ENCODE peak calls at places on chromosome 2, in eight cellular contexts. I is glutamatergic neuron, M is progenitor cell of endocrine pancreas, X is A549, T is mesothelial cell of epicardium, A is foreskin fibroblast, W is RWPE1, V is adrenal gland. R is an unnamed sample.

GRCh38 chr2:7007846-7008741 is 90.9 kb downstream of the RNF144A start:
- DNase-seq in W (no peak), I (no peak), X (no peak), M (no peak), A (no peak), V (peak), T (peak), R (no peak)

GRCh38 chr2:64487256-64488049 is 33.5 kb downstream of the LGALSL start:
- DNase-seq in M (no peak), X (no peak), A (no peak), I (no peak), T (no peak), W (no peak), V (no peak), R (no peak)

GRCh38 chr2:120568089-120568974 is 167.3 kb upstream of the GLI2 start:
- DNase-seq in X (no peak), M (no peak), A (no peak), W (no peak), T (no peak), V (no peak), I (no peak), R (no peak)

GRCh38 chr2:55585451-55586079 is 31.9 kb downstream of the PPP4R3B start:
- DNase-seq in X (no peak), A (peak), M (no peak), V (no peak), I (no peak), W (peak), T (no peak), R (no peak)

GRCh38 chr2:63842149-63843061 is 709 bp downstream of the UGP2 start:
- DNase-seq in W (peak), A (peak), V (peak), T (no peak), X (peak), I (no peak), M (no peak), R (peak)

GRCh38 chr2:234290671-234291070 is 206.2 kb downstream of the ARL4C start:
- DNase-seq in A (no peak), X (no peak), I (no peak), V (peak), T (no peak), M (no peak), W (no peak), R (no peak)

GRCh38 chr2:216023055-216023648 is 9.8 kb upstream of the MREG start:
- DNase-seq in W (peak), X (peak), A (peak), M (no peak), I (peak), V (peak), T (no peak), R (peak)

GRCh38 chr2:47158576-47158975 is 3.5 kb upstream of the STPG4 start:
- DNase-seq in W (no peak), A (no peak), I (no peak), M (no peak), V (no peak), T (no peak), X (no peak), R (no peak)

GRCh38 chr2:168396131-168396530 is 59.9 kb upstream of the CERS6 start:
- DNase-seq in T (no peak), I (no peak), M (no peak), A (no peak), X (no peak), W (no peak), V (no peak), R (no peak)

GRCh38 chr2:239396881-239397681 is 3.7 kb downstream of the HDAC4 start:
- DNase-seq in I (no peak), A (no peak), M (no peak), X (no peak), V (no peak), W (no peak), T (no peak), R (no peak)

GRCh38 chr2:123451517-123451916 is 573.6 kb upstream of the CNTNAP5 start:
- DNase-seq in W (no peak), I (no peak), X (no peak), A (no peak), V (no peak), M (no peak), T (no peak), R (no peak)

GRCh38 chr2:44655401-44655864 is 286.1 kb upstream of the SIX3 start:
- DNase-seq in V (no peak), I (no peak), A (no peak), W (no peak), M (no peak), X (no peak), T (no peak), R (no peak)

GRCh38 chr2:106147159-106147558 is 46.9 kb downstream of the UXS1 start:
- DNase-seq in V (no peak), T (no peak), M (no peak), W (no peak), I (no peak), A (peak), X (no peak), R (no peak)

GRCh38 chr2:127585270-127585807 is 49.9 kb downstream of the MYO7B start:
- DNase-seq in A (no peak), I (no peak), W (no peak), V (no peak), X (no peak), T (no peak), M (no peak), R (no peak)

GRCh38 chr2:52881606-52882005 is 886.0 kb upstream of the CHAC2 start:
- DNase-seq in W (peak), A (no peak), I (no peak), M (no peak), X (peak), V (no peak), T (no peak), R (no peak)

GRCh38 chr2:218804817-218805216 is 22.9 kb downstream of the CYP27A1 start:
- DNase-seq in A (no peak), T (no peak), I (no peak), W (no peak), X (no peak), V (no peak), M (no peak), R (no peak)

GRCh38 chr2:162317910-162318279 is 589 bp downstream of the IFIH1 start:
- DNase-seq in V (peak), M (no peak), T (no peak), X (no peak), I (no peak), A (no peak), W (peak), R (no peak)

GRCh38 chr2:8537572-8538155 is 144.2 kb upstream of the ID2 start:
- DNase-seq in X (no peak), V (no peak), W (no peak), M (no peak), T (no peak), I (no peak), A (no peak), R (no peak)

GRCh38 chr2:204315236-204315662 is 230.0 kb upstream of the PARD3B start:
- DNase-seq in X (no peak), I (no peak), V (peak), M (no peak), T (no peak), A (no peak), W (peak), R (peak)

GRCh38 chr2:61795408-61795807 is 58.5 kb downstream of the FAM161A start:
- DNase-seq in A (no peak), V (no peak), W (no peak), M (no peak), X (no peak), I (no peak), T (no peak), R (no peak)

GRCh38 chr2:212686285-212686895 is 147.8 kb upstream of the ERBB4 start:
- DNase-seq in I (peak), A (peak), V (peak), W (peak), T (peak), X (peak), M (peak), R (peak)

GRCh38 chr2:134447669-134448068 is 193.8 kb downstream of the MGAT5 start:
- DNase-seq in T (no peak), V (no peak), W (no peak), A (no peak), I (no peak), M (no peak), X (no peak), R (no peak)

GRCh38 chr2:101153077-101153707 is 2.0 kb upstream of the TBC1D8 start:
- DNase-seq in W (no peak), X (no peak), I (no peak), A (no peak), M (no peak), T (no peak), V (no peak), R (no peak)

GRCh38 chr2:147033046-147033445 is 811.8 kb upstream of the ACVR2A start:
- DNase-seq in X (no peak), T (no peak), I (no peak), M (no peak), A (no peak), V (no peak), W (no peak), R (no peak)

GRCh38 chr2:106961328-106961727 is 75.4 kb upstream of the ST6GAL2 start:
- DNase-seq in W (no peak), M (no peak), T (no peak), V (no peak), I (no peak), A (no peak), X (no peak), R (no peak)

GRCh38 chr2:122570641-122571040 is 815.2 kb downstream of the TSN start:
- DNase-seq in I (no peak), T (no peak), V (no peak), A (no peak), W (no peak), M (no peak), X (no peak), R (no peak)

GRCh38 chr2:148888003-148888501 is 13.0 kb downstream of the KIF5C start:
- DNase-seq in A (no peak), M (peak), X (no peak), W (no peak), T (no peak), V (no peak), I (peak), R (peak)
- TF ChIP-seq CTCF in A (no peak), M (peak), X (no peak), W (no peak), T (no peak), V (no peak), I (no peak), R (peak)

GRCh38 chr2:170991398-170992185 is 62.5 kb downstream of the GORASP2 start:
- DNase-seq in V (no peak), M (no peak), T (no peak), I (no peak), A (no peak), W (no peak), X (no peak), R (no peak)
- TF ChIP-seq CTCF in V (no peak), M (no peak), T (no peak), I (no peak), A (no peak), W (no peak), X (peak), R (no peak)

DNA sequence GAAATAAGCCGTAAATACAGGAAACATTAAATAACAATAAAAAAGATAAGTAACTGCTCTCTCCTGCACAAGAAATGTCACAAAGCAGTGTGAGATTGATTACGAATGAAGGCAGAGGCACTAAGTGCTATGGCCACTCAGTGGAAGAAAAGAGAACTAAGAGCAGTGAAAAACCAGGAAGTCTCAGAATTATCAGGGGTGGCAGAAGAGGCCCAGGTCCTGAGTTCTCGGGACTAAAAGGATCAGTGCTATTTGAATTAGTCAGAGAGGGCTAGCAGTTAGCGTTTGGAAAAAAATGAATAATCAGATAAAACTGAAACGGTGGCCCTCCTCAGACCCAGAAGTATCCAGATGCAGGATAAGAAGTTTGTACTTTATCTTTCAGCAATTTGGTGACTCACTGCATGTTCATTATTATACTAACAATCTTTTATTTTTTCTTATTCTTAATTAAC is 367.1 kb downstream of the ZEB2 start:
- DNase-seq in A (peak), V (peak), W (no peak), M (no peak), T (no peak), I (no peak), X (no peak), R (no peak)
- TF ChIP-seq CTCF in A (no peak), V (no peak), W (no peak), M (no peak), T (no peak), I (no peak), X (no peak), R (no peak)

GRCh38 chr2:190181066-190181681 is 118.6 kb upstream of the MSTN start:
- DNase-seq in X (peak), M (no peak), V (no peak), I (no peak), W (peak), T (no peak), A (peak), R (no peak)

GRCh38 chr2:190185380-190185779 is 122.9 kb upstream of the MSTN start:
- DNase-seq in I (no peak), V (no peak), W (no peak), T (no peak), M (no peak), X (no peak), A (no peak), R (no peak)

GRCh38 chr2:190182071-190182524 is 119.6 kb upstream of the MSTN start:
- DNase-seq in V (no peak), T (no peak), X (no peak), A (no peak), I (no peak), M (no peak), W (no peak), R (no peak)

GRCh38 chr2:190184460-190184859 is 121.9 kb upstream of the MSTN start:
- DNase-seq in I (no peak), M (no peak), T (no peak), V (no peak), W (no peak), A (no peak), X (no peak), R (no peak)

DNA sequence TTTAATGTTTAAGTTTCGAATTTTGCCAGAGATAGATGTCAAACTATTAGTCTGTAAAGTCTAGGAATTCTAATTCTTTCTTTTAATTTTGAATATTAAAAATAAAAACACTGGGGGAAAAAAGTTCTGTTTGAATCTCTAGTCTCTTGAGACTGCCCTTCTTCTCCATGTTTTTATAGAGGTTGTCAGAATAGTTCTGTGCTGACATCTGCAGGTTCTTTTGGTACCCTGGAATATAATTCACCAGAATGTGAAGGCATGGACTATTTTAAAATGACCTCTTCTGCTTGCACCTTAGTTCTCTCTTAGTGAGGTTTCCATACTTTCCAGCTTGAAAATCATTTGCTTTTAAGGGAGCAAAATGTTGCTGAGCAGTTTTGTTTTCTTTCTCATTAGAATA is 121.0 kb upstream of the MSTN start:
- DNase-seq in M (no peak), A (no peak), I (no peak), V (no peak), T (no peak), X (no peak), W (no peak), R (no peak)
- TF ChIP-seq CTCF in M (no peak), A (no peak), I (no peak), V (no peak), T (no peak), X (no peak), W (no peak), R (no peak)

GRCh38 chr2:241940329-241940728 is 70.8 kb downstream of the RTP5 start:
- DNase-seq in V (no peak), X (no peak), T (no peak), A (no peak), M (no peak), I (no peak), W (no peak), R (no peak)
- TF ChIP-seq CTCF in V (no peak), X (peak), T (no peak), A (peak), M (peak), I (peak), W (no peak), R (no peak)

GRCh38 chr2:39693275-39693674 is 27.6 kb downstream of the TMEM178A start:
- DNase-seq in V (no peak), T (no peak), I (no peak), M (no peak), A (no peak), W (no peak), X (no peak), R (peak)

GRCh38 chr2:39696072-39696471 is 30.4 kb downstream of the TMEM178A start:
- DNase-seq in W (no peak), I (no peak), A (peak), X (no peak), T (no peak), M (no peak), V (no peak), R (no peak)

GRCh38 chr2:39697480-39697879 is 31.8 kb downstream of the TMEM178A start:
- DNase-seq in X (no peak), W (no peak), T (no peak), I (no peak), A (no peak), M (no peak), V (no peak), R (no peak)

GRCh38 chr2:39701137-39701536 is 35.4 kb downstream of the TMEM178A start:
- DNase-seq in I (no peak), W (no peak), M (no peak), V (no peak), A (no peak), X (no peak), T (no peak), R (no peak)

DNA sequence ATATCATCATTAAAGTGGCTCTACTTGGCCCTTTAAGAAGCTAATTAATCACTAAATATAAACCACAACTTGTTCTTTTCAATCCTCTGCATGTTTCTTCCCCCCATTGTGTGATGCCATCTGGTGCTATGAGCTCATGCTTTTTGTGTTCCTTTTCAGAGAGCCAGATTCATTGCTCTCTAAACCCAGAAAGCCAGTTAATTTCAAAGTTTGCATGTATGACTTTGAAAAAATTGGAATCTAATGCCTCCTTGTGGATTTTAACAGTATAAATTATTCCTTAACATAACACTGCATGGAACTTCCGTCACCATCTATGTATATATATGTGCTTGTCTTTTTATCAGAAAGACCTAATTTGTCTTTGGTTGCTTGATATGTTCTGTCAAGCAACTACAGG is 31.1 kb downstream of the TMEM178A start:
- DNase-seq in I (no peak), A (peak), X (peak), V (no peak), T (no peak), W (peak), M (no peak), R (no peak)
- TF ChIP-seq CTCF in I (no peak), A (no peak), X (peak), V (peak), T (peak), W (peak), M (no peak), R (no peak)

GRCh38 chr2:76281176-76281841 is 570.6 kb upstream of the GCFC2 start:
- DNase-seq in V (no peak), M (no peak), T (no peak), X (no peak), I (no peak), W (no peak), A (no peak), R (no peak)
- TF ChIP-seq CTCF in V (no peak), M (no peak), T (no peak), X (no peak), I (no peak), W (no peak), A (no peak), R (no peak)

GRCh38 chr2:157307021-157307420 is 18.6 kb downstream of the ERMN start:
- DNase-seq in A (no peak), W (no peak), I (no peak), M (no peak), T (no peak), V (no peak), X (no peak), R (no peak)
- TF ChIP-seq CTCF in A (no peak), W (no peak), I (peak), M (no peak), T (peak), V (no peak), X (no peak), R (no peak)